ENCODE peak calls at places on chromosomes 3 and 15, in eight cellular contexts. E is left lung, Y is fibroblast of pulmonary artery, M is transverse colon, H is neural progenitor cell, S is A549, F is body of pancreas, W is tibial artery. O is an unnamed sample.

GRCh38 chr15:26628879-26629529 is 143.9 kb downstream of the GABRB3 start:
- DNase-seq in E (peak; percentile 36), Y (peak; percentile 11), M (no peak), H (peak; percentile 50), S (peak; percentile 97), F (peak; percentile 64), W (no peak), O (peak; percentile 10)

GRCh38 chr3:11370961-11371360 is 98.8 kb downstream of the ATG7 start:
- DNase-seq in E (no peak), Y (no peak), M (no peak), H (no peak), S (no peak), F (no peak), W (no peak), O (no peak)

GRCh38 chr3:77236118-77236517 is 196.2 kb downstream of the ROBO2 start:
- DNase-seq in E (no peak), Y (no peak), M (no peak), H (no peak), S (no peak), F (peak; percentile 11), W (no peak), O (no peak)

GRCh38 chr15:74621936-74622335 is 6.3 kb downstream of the CLK3 start:
- DNase-seq in E (no peak), Y (no peak), M (no peak), H (peak; percentile 54), S (no peak), F (no peak), W (peak; percentile 22), O (no peak)

GRCh38 chr3:172982731-172983364 is 158.2 kb downstream of the SPATA16 start:
- DNase-seq in E (no peak), Y (peak; percentile 33), M (no peak), H (no peak), S (peak; percentile 7), F (no peak), W (no peak), O (no peak)

GRCh38 chr3:10292505-10293419 is at the start of gene GHRL:
- DNase-seq in E (peak; percentile 40), Y (peak; percentile 29), M (no peak), H (no peak), S (no peak), F (peak; percentile 54), W (no peak), O (no peak)

GRCh38 chr3:158668506-158668905 is 3.9 kb downstream of the LXN start:
- DNase-seq in E (no peak), Y (peak; percentile 68), M (no peak), H (no peak), S (no peak), F (no peak), W (no peak), O (peak; percentile 60)

GRCh38 chr15:59158701-59159034 is 48.0 kb upstream of the LDHAL6B start:
- DNase-seq in E (peak; percentile 79), Y (no peak), M (no peak), H (no peak), S (no peak), F (peak; percentile 28), W (no peak), O (no peak)

GRCh38 chr15:55514414-55514850 is 6.4 kb upstream of the DNAAF4 start:
- DNase-seq in E (peak; percentile 77), Y (no peak), M (no peak), H (no peak), S (no peak), F (no peak), W (no peak), O (no peak)

GRCh38 chr15:91946914-91947313 is 93.4 kb downstream of the SLCO3A1 start:
- DNase-seq in E (no peak), Y (no peak), M (no peak), H (peak; percentile 38), S (no peak), F (no peak), W (no peak), O (no peak)

GRCh38 chr3:65619391-65620298 is 419.1 kb downstream of the MAGI1 start:
- DNase-seq in E (no peak), Y (peak; percentile 43), M (no peak), H (no peak), S (no peak), F (no peak), W (no peak), O (peak; percentile 65)

GRCh38 chr3:37853691-37854413 is 7.8 kb upstream of the CTDSPL start:
- DNase-seq in E (no peak), Y (no peak), M (peak; percentile 69), H (no peak), S (no peak), F (peak; percentile 17), W (no peak), O (no peak)

GRCh38 chr15:64274541-64274940 is 81.4 kb downstream of the CSNK1G1 start:
- DNase-seq in E (no peak), Y (no peak), M (no peak), H (no peak), S (no peak), F (no peak), W (no peak), O (no peak)

GRCh38 chr3:144590854-144591253 is 619.2 kb downstream of the DIPK2A start:
- DNase-seq in E (no peak), Y (peak; percentile 88), M (no peak), H (no peak), S (peak; percentile 45), F (no peak), W (no peak), O (peak; percentile 77)

GRCh38 chr3:182369861-182370260 is 423.4 kb upstream of the ATP11B start:
- DNase-seq in E (no peak), Y (no peak), M (no peak), H (no peak), S (no peak), F (no peak), W (no peak), O (no peak)

GRCh38 chr3:86563358-86563970 is 427.5 kb downstream of the VGLL3 start:
- DNase-seq in E (no peak), Y (peak; percentile 58), M (no peak), H (peak; percentile 76), S (peak; percentile 57), F (no peak), W (no peak), O (peak; percentile 45)

DNA sequence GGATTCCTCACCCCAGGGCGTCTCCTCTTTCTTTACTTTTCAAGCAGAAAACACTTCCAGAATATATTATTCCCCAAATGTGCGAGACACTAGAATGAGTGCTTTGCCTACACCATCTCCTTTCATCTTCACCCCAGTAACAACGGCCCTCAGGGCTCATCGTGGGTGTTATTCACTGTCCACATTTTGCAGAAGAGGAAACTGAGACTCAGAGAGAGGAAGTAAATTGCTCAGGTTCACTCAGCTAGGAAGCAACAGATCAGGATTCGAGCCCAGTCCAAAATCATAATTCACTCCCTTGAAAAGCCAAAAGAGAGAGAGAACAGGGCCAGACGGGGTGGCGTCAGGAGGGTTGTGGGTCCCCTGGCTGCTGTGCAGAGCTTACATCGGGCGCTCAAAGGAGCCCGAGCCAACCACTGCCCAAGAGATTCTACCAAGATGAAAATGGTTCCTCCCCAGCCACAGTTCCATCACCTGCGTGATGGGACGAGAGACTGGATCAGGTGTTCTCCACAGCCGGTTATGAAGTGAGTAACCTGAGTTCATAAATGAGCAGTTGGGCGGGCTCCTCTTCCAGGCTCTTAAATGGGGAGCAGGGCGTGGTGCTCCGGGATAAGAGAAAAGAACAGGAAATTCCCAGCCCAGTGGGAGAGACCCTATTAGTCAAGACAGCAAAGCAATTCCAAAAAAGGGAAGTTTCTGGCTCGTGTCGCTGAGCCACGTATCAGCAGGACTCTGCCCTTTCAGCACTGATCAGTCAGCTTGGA is 48.6 kb upstream of the FLNB start:
- DNase-seq in E (no peak), Y (peak; percentile 70), M (no peak), H (no peak), S (no peak), F (peak; percentile 41), W (peak; percentile 68), O (no peak)
- H3K4me3 ChIP-seq in E (peak overlapping the region; percentile 18), Y (no peak overlapping the region), M (no peak overlapping the region), H (no peak overlapping the region), S (no peak overlapping the region), F (no peak overlapping the region), W (no peak overlapping the region), O (no peak overlapping the region)

GRCh38 chr15:37881237-37882013 is 53.0 kb upstream of the TMCO5A start:
- DNase-seq in E (no peak), Y (no peak), M (no peak), H (no peak), S (no peak), F (no peak), W (no peak), O (no peak)
- TF ChIP-seq CTCF in E (no peak), Y (no peak), M (no peak), H (no peak), S (no peak), F (no peak), W (no peak), O (no peak)

GRCh38 chr15:56732881-56733130 is 503 bp downstream of the ZNF280D start:
- DNase-seq in E (no peak), Y (no peak), M (no peak), H (no peak), S (no peak), F (no peak), W (peak; percentile 56), O (no peak)
- H3K4me3 ChIP-seq in E (peak overlapping the region; percentile 57), Y (peak overlapping the region; percentile 68), M (peak overlapping the region; percentile 85), H (no peak overlapping the region), S (peak overlapping the region; percentile 55), F (peak overlapping the region; percentile 45), W (peak overlapping the region; percentile 61), O (peak overlapping the region; percentile 60)

GRCh38 chr15:33007295-33007855 is 187.1 kb downstream of the FMN1 start:
- DNase-seq in E (no peak), Y (peak; percentile 56), M (no peak), H (peak; percentile 59), S (peak; percentile 67), F (peak; percentile 21), W (no peak), O (no peak)
- TF ChIP-seq CTCF in E (no peak), Y (peak; percentile 41), M (no peak), H (peak; percentile 42), S (peak; percentile 48), F (no peak), W (no peak), O (peak; percentile 30)

GRCh38 chr15:80967451-80967850 is 22.2 kb downstream of the MESD start:
- DNase-seq in E (no peak), Y (peak; percentile 79), M (no peak), H (peak; percentile 68), S (no peak), F (no peak), W (no peak), O (peak; percentile 71)
- H3K4me3 ChIP-seq in E (no peak overlapping the region), Y (no peak overlapping the region), M (no peak overlapping the region), H (no peak overlapping the region), S (no peak overlapping the region), F (no peak overlapping the region), W (no peak overlapping the region), O (no peak overlapping the region)

O was measured in foreskin fibroblast.